ENCODE peak calls at places on chromosomes 1 and 21, in four cellular contexts. L is H9, G is H1, V is IMR-90. Y is an unnamed sample.
A peak's percentile ranks its signal among the peaks of the same experiment; 100 is the strongest.

GRCh38 chr1:109740615-109741373 is at the start of gene GSTM3:
- DNase-seq in L (peak; percentile 52), V (no peak), G (no peak), Y (peak; percentile 35)

GRCh38 chr1:2372551-2373490 is 18.5 kb downstream of the MORN1 start:
- DNase-seq in G (no peak), V (no peak), L (no peak), Y (no peak)

GRCh38 chr1:232486454-232487202 is 143.3 kb downstream of the SIPA1L2 start:
- DNase-seq in L (no peak), V (peak; percentile 52), G (no peak), Y (no peak)

GRCh38 chr1:174964261-174964984 is 35.3 kb upstream of the CACYBP start:
- DNase-seq in L (no peak), G (no peak), V (no peak), Y (no peak)

GRCh38 chr1:48744032-48744431 is 32.7 kb downstream of the BEND5 start:
- DNase-seq in V (no peak), G (no peak), L (no peak), Y (no peak)

GRCh38 chr21:26148834-26149354 is 21.7 kb downstream of the APP start:
- DNase-seq in V (peak; percentile 69), L (no peak), G (no peak), Y (peak; percentile 84)

GRCh38 chr1:234409328-234409727 is 36.1 kb downstream of the COA6 start:
- DNase-seq in G (no peak), L (no peak), V (peak; percentile 8), Y (peak; percentile 24)

GRCh38 chr1:34681481-34682451 is 73.1 kb upstream of the GJB5 start:
- DNase-seq in V (peak; percentile 28), G (peak; percentile 93), L (peak; percentile 86), Y (peak; percentile 86)

GRCh38 chr1:115251340-115251748 is 86.7 kb downstream of the NGF start:
- DNase-seq in L (no peak), G (no peak), V (peak; percentile 82), Y (no peak)

GRCh38 chr1:40479156-40479555 is 2.1 kb downstream of the ZFP69 start:
- DNase-seq in V (no peak), L (no peak), G (no peak), Y (no peak)

GRCh38 chr1:88697503-88697902 is 13.4 kb downstream of the PKN2 start:
- DNase-seq in V (peak; percentile 36), G (no peak), L (no peak), Y (peak; percentile 18)

GRCh38 chr1:168767885-168768584 is 39.0 kb upstream of the DPT start:
- DNase-seq in V (peak; percentile 2), G (no peak), L (no peak), Y (no peak)

GRCh38 chr1:51686450-51686849 is 69.6 kb downstream of the OSBPL9 start:
- DNase-seq in V (peak; percentile 78), L (no peak), G (no peak), Y (no peak)

GRCh38 chr1:166956872-166957271 is 18.5 kb downstream of the ILDR2 start:
- DNase-seq in V (no peak), G (no peak), L (no peak), Y (no peak)

GRCh38 chr21:45202889-45203288 is 84.8 kb downstream of the POFUT2 start:
- DNase-seq in V (no peak), L (no peak), G (no peak), Y (no peak)

GRCh38 chr1:160814316-160814715 is 18.3 kb downstream of the LY9 start:
- DNase-seq in V (no peak), G (no peak), L (no peak), Y (no peak)

GRCh38 chr1:84569216-84569615 is 5.0 kb downstream of the CTBS start:
- DNase-seq in G (no peak), V (no peak), L (no peak), Y (no peak)

GRCh38 chr1:247431643-247432042 is 15.7 kb downstream of the NLRP3 start:
- DNase-seq in G (no peak), L (no peak), V (no peak), Y (no peak)

GRCh38 chr1:156689960-156690672 is 12.9 kb upstream of the NES start:
- DNase-seq in V (no peak), G (no peak), L (no peak), Y (peak; percentile 63)

GRCh38 chr1:88746916-88747315 is 62.8 kb downstream of the PKN2 start:
- DNase-seq in L (no peak), G (no peak), V (no peak), Y (no peak)

GRCh38 chr1:192620096-192620495 is 15.9 kb upstream of the RGS13 start:
- DNase-seq in G (no peak), V (no peak), L (no peak), Y (no peak)

GRCh38 chr1:30887485-30888315 is 20.9 kb downstream of the SDC3 start:
- DNase-seq in G (no peak), L (no peak), V (peak; percentile 73), Y (peak; percentile 75)

GRCh38 chr1:12434174-12434573 is 183.8 kb downstream of the DHRS3 start:
- DNase-seq in L (no peak), V (peak; percentile 86), G (no peak), Y (peak; percentile 44)

GRCh38 chr1:230277201-230277771 is 148.8 kb downstream of the PGBD5 start:
- DNase-seq in L (peak; percentile 93), V (no peak), G (peak; percentile 74), Y (peak; percentile 91)

GRCh38 chr1:159881930-159882839 is 17.8 kb downstream of the CFAP45 start:
- DNase-seq in L (no peak), G (no peak), V (peak; percentile 99), Y (no peak)

GRCh38 chr1:113860891-113861290 is 10.6 kb downstream of the PTPN22 start:
- DNase-seq in G (no peak), V (peak; percentile 80), L (no peak), Y (no peak)

GRCh38 chr1:94335950-94336349 is 82.2 kb upstream of the ABCD3 start:
- DNase-seq in L (peak; percentile 67), V (peak; percentile 95), G (no peak), Y (peak; percentile 93)

GRCh38 chr1:118210723-118211110 is 25.7 kb upstream of the SPAG17 start:
- DNase-seq in G (no peak), L (no peak), V (no peak), Y (no peak)

GRCh38 chr1:157829210-157829609 is 9.3 kb upstream of the FCRL1 start:
- DNase-seq in V (no peak), G (no peak), L (no peak), Y (no peak)

GRCh38 chr21:29378814-29379213 is 80.1 kb downstream of the BACH1 start:
- DNase-seq in G (no peak), L (no peak), V (peak; percentile 56), Y (no peak)

GRCh38 chr21:15624646-15625045 is 105.1 kb upstream of the USP25 start:
- DNase-seq in V (no peak), L (no peak), G (no peak), Y (no peak)

DNA sequence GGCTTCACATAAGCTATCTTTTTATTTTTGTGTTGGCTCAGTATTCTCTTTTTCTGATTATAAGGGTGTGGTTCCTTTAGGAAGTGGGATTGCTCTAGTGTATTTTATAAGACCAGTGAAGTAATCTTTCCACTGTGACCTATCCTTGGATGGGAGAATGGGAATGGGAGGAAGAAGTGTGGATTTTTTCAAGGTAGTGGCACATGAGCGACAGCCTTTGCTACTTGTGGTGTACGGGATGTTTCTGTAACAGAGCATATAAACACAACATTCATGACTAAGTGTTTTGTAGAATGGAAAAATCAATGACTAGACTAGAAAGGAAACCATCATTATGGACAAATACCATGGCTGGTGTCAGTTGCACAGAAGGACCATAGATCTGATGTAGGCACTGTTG is 209.6 kb downstream of the GIPC2 start:
- DNase-seq in V (peak; percentile 42), G (no peak), L (no peak), Y (no peak)
- H3K56ac ChIP-seq in V (no peak overlapping the region), G (no peak overlapping the region), L (no peak overlapping the region), Y (no peak overlapping the region)

GRCh38 chr21:37873655-37874054 is 42.6 kb downstream of the KCNJ6 start:
- DNase-seq in L (no peak), G (no peak), V (peak; percentile 43), Y (peak; percentile 53)

GRCh38 chr21:37874481-37874880 is 41.8 kb downstream of the KCNJ6 start:
- DNase-seq in V (no peak), L (no peak), G (no peak), Y (no peak)

GRCh38 chr21:37877888-37878684 is 38.2 kb downstream of the KCNJ6 start:
- DNase-seq in V (no peak), L (no peak), G (no peak), Y (no peak)

GRCh38 chr21:37877171-37877570 is 39.1 kb downstream of the KCNJ6 start:
- DNase-seq in G (no peak), V (peak; percentile 70), L (no peak), Y (no peak)

DNA sequence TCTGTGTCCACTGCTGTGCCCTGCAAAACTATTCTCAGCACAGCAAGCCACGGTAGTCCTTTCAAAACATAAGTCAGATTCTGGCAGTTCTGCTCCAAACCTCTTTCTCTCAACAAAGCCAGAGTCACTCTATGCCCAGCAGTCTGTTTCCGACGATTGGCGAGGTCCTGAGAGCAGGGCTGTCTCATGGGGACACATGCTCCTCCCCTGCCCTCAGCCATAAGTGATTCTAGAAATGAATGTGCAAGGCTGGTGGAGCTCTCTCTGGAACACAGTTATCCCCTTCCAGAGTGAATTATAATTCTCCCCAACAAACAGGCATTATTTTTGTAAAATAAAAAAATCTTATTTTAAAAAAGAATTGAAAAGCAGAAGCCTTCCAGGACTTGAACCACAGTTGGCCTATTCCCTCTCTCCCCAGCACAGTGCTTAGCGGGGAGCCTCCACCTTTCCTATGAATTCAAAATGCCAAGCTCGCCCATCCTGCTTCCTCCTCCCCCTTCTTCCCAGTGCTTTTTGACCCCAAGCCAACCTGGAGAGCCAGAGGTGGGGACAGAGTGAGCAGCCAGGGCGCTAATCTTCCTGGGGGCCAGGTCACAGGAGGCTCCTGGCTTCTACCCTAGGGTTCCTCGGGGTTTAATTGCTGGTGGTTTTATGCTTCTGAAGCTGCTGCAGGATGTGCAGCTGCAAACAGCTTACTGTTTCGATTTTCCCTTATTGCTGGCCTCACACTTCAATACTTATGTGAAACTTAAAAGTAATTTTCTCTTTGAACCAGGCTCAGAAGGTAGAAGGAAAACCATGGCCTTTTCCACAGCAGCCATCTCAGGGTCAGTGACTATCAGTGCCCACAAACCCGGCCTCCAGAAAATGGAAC is 41.1 kb downstream of the KCNJ6 start:
- DNase-seq in V (no peak), L (no peak), G (no peak), Y (no peak)
- H3K56ac ChIP-seq in V (no peak overlapping the region), L (no peak overlapping the region), G (no peak overlapping the region), Y (no peak overlapping the region)

GRCh38 chr1:227913446-227913968 is 34.2 kb downstream of the WNT9A start:
- DNase-seq in G (no peak), V (no peak), L (no peak), Y (peak; percentile 41)
- H3K56ac ChIP-seq in G (no peak overlapping the region), V (no peak overlapping the region), L (no peak overlapping the region), Y (peak overlapping the region; percentile 35)

DNA sequence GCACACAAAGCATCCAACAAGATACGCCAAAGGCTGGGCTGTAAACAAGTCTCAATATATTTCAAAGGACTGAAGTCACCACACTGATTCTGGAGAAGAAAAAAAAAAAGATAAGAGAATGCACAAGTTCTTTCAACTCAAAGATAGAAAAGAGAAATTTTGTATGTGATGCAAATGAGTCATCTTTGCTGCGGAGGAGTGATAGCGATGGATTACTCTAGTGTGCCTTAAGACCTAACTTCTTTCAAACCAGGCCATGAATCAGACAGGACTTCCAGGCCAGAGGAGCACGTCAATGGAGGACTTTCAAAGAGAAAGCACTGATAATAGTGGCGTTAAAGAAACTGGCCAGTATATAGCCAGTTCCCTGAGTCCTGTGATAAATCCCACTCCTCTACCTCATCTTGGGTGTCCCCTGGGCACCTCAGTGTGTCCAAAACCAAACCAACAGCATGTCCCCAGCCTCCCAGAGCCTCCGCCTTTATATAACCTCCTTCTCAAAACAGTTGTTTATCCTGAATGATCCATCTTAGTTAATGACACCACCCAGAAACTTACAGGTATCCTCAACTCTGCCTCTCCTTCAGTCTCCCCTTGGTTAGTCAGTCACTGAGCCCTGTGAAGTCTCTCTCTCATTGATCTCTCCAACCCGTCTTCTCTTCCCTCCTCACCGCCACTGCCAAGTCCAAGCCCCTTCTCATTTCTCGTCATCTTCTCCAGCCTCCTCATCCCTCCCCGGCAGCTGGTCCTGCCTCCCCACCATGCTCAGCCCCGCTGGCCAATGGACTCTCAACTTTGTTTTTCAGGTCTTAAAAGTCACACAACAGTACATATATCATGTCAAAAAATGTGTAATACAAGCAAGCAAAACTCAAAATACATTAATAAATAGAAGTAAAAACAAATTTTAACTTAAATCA is 47.2 kb upstream of the IFFO2 start:
- DNase-seq in V (peak; percentile 88), G (peak; percentile 11), L (no peak), Y (no peak)
- H3K56ac ChIP-seq in V (no peak overlapping the region), G (no peak overlapping the region), L (no peak overlapping the region), Y (no peak overlapping the region)